ENCODE peak calls at places on chromosome 7, in six cellular contexts. Y is MM.1S, F is pancreas, I is psoas muscle, D is kidney, R is thoracic aorta. U is an unnamed sample.

GRCh38 chr7:105474045-105474444 is 48.0 kb downstream of the PUS7 start:
- DNase-seq in I (no peak), F (no peak), Y (no peak), D (no peak), R (no peak), U (no peak)

GRCh38 chr7:128398016-128398840 is 11.6 kb downstream of the IMPDH1 start:
- DNase-seq in R (no peak), D (no peak), I (peak; percentile 49), F (peak; percentile 85), Y (no peak), U (peak; percentile 65)

GRCh38 chr7:129952164-129952652 is 552 bp downstream of the UBE2H start:
- DNase-seq in Y (peak; percentile 76), I (peak; percentile 51), D (peak; percentile 82), R (no peak), F (peak; percentile 77), U (peak; percentile 30)

GRCh38 chr7:138781004-138781403 is 16.8 kb upstream of the TMEM213 start:
- DNase-seq in D (no peak), F (no peak), R (no peak), Y (no peak), I (no peak), U (no peak)

GRCh38 chr7:155951554-155952158 is 139.4 kb upstream of the SHH start:
- DNase-seq in I (peak; percentile 29), R (no peak), Y (no peak), F (no peak), D (peak; percentile 94), U (no peak)

GRCh38 chr7:77664715-77665114 is 31.5 kb upstream of the RSBN1L start:
- DNase-seq in D (no peak), Y (no peak), R (no peak), I (no peak), F (no peak), U (no peak)

GRCh38 chr7:43248961-43249807 is 136.7 kb downstream of the HECW1 start:
- DNase-seq in I (peak; percentile 41), Y (no peak), D (peak; percentile 48), R (no peak), F (no peak), U (no peak)

GRCh38 chr7:93407239-93407638 is 167.3 kb downstream of the CALCR start:
- DNase-seq in Y (no peak), I (no peak), F (no peak), R (no peak), D (no peak), U (no peak)

GRCh38 chr7:140322759-140323158 is 75.6 kb downstream of the SLC37A3 start:
- DNase-seq in R (no peak), I (no peak), F (no peak), Y (no peak), D (no peak), U (no peak)

GRCh38 chr7:101232141-101232821 is 5.3 kb downstream of the CLDN15 start:
- DNase-seq in R (no peak), F (peak; percentile 83), D (peak; percentile 87), Y (no peak), I (no peak), U (no peak)

GRCh38 chr7:35334511-35334910 is 80.6 kb upstream of the TBX20 start:
- DNase-seq in F (no peak), R (no peak), D (no peak), I (no peak), Y (no peak), U (no peak)

GRCh38 chr7:957418-958220 is 3.1 kb upstream of the ADAP1 start:
- DNase-seq in Y (no peak), D (peak; percentile 81), F (peak; percentile 52), R (no peak), I (peak; percentile 40), U (no peak)

GRCh38 chr7:95335093-95335492 is 10.8 kb upstream of the PON1 start:
- DNase-seq in D (no peak), I (no peak), Y (no peak), F (no peak), R (no peak), U (no peak)

GRCh38 chr7:108839091-108839490 is 269.4 kb downstream of the DNAJB9 start:
- DNase-seq in R (no peak), D (no peak), Y (no peak), F (no peak), I (no peak), U (no peak)

GRCh38 chr7:193538-194256 is 1.3 kb downstream of the FAM20C start:
- DNase-seq in I (no peak), F (peak; percentile 71), Y (no peak), D (peak; percentile 77), R (no peak), U (no peak)

GRCh38 chr7:152541892-152542291 is 106.1 kb upstream of the KMT2C start:
- DNase-seq in Y (no peak), D (no peak), I (no peak), R (no peak), F (no peak), U (no peak)

GRCh38 chr7:42964293-42964692 is 32.1 kb downstream of the MRPL32 start:
- DNase-seq in R (no peak), D (no peak), Y (no peak), I (no peak), F (no peak), U (no peak)

GRCh38 chr7:121419201-121420148 is 23.4 kb upstream of the FAM3C start:
- DNase-seq in D (no peak), F (no peak), Y (no peak), I (no peak), R (no peak), U (no peak)

GRCh38 chr7:149077594-149077993 is 12.9 kb downstream of the ZNF786 start:
- DNase-seq in I (no peak), D (no peak), F (no peak), Y (no peak), R (no peak), U (no peak)

GRCh38 chr7:12475362-12476063 is 71.8 kb upstream of the VWDE start:
- DNase-seq in D (no peak), Y (no peak), F (no peak), I (no peak), R (no peak), U (no peak)

GRCh38 chr7:73830618-73830871 is 251 bp upstream of the CLDN4 start:
- DNase-seq in R (no peak), I (no peak), Y (no peak), D (no peak), F (no peak), U (no peak)

GRCh38 chr7:73829505-73829904 is 1.3 kb upstream of the CLDN4 start:
- DNase-seq in D (no peak), I (no peak), F (no peak), Y (no peak), R (no peak), U (no peak)

GRCh38 chr7:73830872-73831655 is at the start of gene CLDN4:
- DNase-seq in F (peak; percentile 93), I (no peak), D (peak; percentile 95), Y (no peak), R (no peak), U (no peak)

GRCh38 chr7:73828972-73829371 is 1.8 kb upstream of the CLDN4 start:
- DNase-seq in R (no peak), Y (no peak), F (no peak), I (no peak), D (no peak), U (no peak)

GRCh38 chr7:73829921-73830617 is 727 bp upstream of the CLDN4 start:
- DNase-seq in I (no peak), F (no peak), R (no peak), Y (no peak), D (no peak), U (no peak)
- TF ChIP-seq CTCF in I (no peak), F (no peak), R (no peak), Y (no peak), D (no peak), U (no peak)

GRCh38 chr7:114083714-114084113 is 164.9 kb upstream of the PPP1R3A start:
- DNase-seq in Y (no peak), I (no peak), D (no peak), F (no peak), R (no peak), U (no peak)
- H3K4me3 ChIP-seq in Y (peak overlapping the region; percentile 88), I (peak overlapping the region; percentile 85), D (peak overlapping the region; percentile 79), F (peak overlapping the region; percentile 45), R (peak overlapping the region; percentile 79), U (no peak overlapping the region)

DNA sequence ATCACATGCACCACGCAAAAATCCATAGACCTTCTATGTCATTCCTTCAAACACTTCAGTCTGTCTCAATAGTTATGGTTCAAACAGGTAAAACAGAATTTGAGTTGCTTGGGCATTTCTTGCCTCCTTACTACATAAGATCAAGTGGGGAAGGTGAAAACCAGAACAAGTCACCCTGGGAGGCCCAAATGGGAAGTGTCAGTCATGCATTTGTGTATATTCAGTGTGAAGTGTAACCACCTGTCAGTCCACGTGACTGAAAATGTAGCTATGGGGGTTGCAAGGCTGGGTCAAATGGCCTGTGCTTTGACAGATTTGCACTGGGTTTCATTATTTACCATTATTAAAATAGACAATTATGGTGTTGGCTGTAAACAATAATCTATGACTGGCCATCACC is 176.6 kb upstream of the VIPR2 start:
- DNase-seq in R (no peak), F (no peak), I (no peak), Y (no peak), D (no peak), U (no peak)
- H3K9me3 ChIP-seq in R (peaks cover 11% of the 10 kb centered on the region), F (no peaks in the 10 kb centered on the region), I (no peaks in the 10 kb centered on the region), Y (no peaks in the 10 kb centered on the region), D (no peaks in the 10 kb centered on the region), U (no peaks in the 10 kb centered on the region)

GRCh38 chr7:2245883-2246679 is 4.1 kb downstream of the NUDT1 start:
- DNase-seq in Y (no peak), I (no peak), F (no peak), D (no peak), R (no peak), U (no peak)

GRCh38 chr7:2241580-2242540 is at the start of the genes MRM2 and NUDT1:
- DNase-seq in F (peak; percentile 95), I (peak; percentile 88), D (peak; percentile 94), R (peak; percentile 43), Y (peak; percentile 89), U (peak; percentile 66)

GRCh38 chr7:2243483-2243840 is 1.4 kb downstream of the NUDT1 start:
- DNase-seq in R (no peak), I (no peak), D (no peak), F (no peak), Y (no peak), U (no peak)

GRCh38 chr7:2244404-2244803 is 2.4 kb downstream of the NUDT1 start:
- DNase-seq in Y (no peak), F (no peak), D (no peak), I (no peak), R (no peak), U (no peak)

DNA sequence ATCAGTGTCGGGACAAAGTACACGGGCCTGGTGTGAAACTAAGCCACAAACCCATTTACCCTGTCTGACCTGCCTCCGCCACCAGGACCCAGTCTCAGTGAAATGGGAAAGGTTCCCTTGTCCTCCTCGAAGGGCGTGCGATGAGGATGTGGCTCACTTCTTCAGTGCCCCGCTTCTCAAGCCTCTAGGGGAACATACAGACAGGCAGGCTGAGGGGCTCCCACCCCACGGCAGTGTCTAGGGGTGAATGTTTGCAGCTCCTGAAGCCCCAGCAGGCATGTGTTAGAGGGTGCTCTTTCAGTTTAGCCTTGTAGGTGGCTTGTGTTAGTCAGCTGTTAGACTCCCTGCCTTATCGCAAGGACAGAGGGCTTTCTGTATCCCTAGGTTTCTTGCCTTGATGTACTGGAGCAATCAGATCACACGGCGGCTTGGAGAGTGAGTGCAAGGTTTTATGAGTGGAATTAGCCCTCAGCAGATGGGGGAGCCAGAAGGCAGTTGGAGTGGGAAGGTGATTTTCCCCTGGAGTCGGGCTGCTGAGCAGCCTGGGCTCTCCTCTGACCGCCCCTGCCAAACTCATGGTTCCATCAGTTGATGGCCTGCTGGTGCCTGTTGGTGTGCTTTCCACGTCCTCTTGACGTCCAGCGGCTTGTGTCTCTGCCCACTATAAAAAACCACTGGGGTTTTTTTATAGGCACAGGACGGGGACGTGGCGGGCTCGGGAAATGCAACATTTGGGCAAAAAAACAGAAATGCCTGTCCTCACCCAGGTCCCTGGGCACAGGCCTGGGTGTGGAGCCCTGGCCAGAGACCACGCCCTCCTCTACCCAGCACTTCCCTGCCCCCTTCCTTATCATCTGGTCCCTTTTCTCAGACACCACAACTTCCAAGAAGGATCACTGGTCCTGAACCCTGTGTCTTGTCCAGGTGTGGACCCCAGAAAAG is 786 bp downstream of the NUDT1 start:
- DNase-seq in Y (peak; percentile 41), D (no peak), I (no peak), F (no peak), R (no peak), U (no peak)
- TF ChIP-seq CTCF in Y (no peak), D (no peak), I (no peak), F (no peak), R (peak; percentile 6), U (no peak)